ENCODE peak calls at places on chromosomes 6 and 20, in nine cellular contexts. F, J, C, I, G, U, K, D and R are unnamed samples.

GRCh38 chr6:33344771-33345697 is 27.5 kb upstream of the ZBTB22 start:
- DNase-seq in F (peak; percentile 54), J (peak; percentile 70), C (peak; percentile 64), I (peak; percentile 81), G (peak; percentile 69), U (peak; percentile 76), K (peak; percentile 80), D (peak; percentile 58), R (peak; percentile 44)

GRCh38 chr6:144195671-144196070 is 45.4 kb downstream of the STX11 start:
- DNase-seq in F (no peak), J (no peak), C (no peak), I (peak; percentile 62), G (peak; percentile 23), U (no peak), K (no peak), D (no peak), R (no peak)

GRCh38 chr20:1377984-1378742 is 14.7 kb downstream of the FKBP1A start:
- DNase-seq in F (no peak), J (no peak), C (no peak), I (peak; percentile 67), G (no peak), U (no peak), K (no peak), D (no peak), R (no peak)

GRCh38 chr20:10113746-10114145 is 79.0 kb downstream of the ANKEF1 start:
- DNase-seq in F (no peak), J (no peak), C (no peak), I (no peak), G (no peak), U (no peak), K (no peak), D (no peak), R (peak; percentile 89)

GRCh38 chr6:56346958-56347357 is 99.6 kb upstream of the COL21A1 start:
- DNase-seq in F (no peak), J (no peak), C (no peak), I (no peak), G (peak; percentile 27), U (no peak), K (no peak), D (no peak), R (no peak)

GRCh38 chr20:3995067-3995748 is 20.1 kb downstream of the RNF24 start:
- DNase-seq in F (no peak), J (peak; percentile 16), C (no peak), I (peak; percentile 44), G (peak; percentile 12), U (no peak), K (no peak), D (no peak), R (no peak)

GRCh38 chr6:81265106-81265505 is 487.4 kb downstream of the TENT5A start:
- DNase-seq in F (no peak), J (no peak), C (peak; percentile 58), I (peak; percentile 19), G (peak; percentile 32), U (no peak), K (no peak), D (no peak), R (peak; percentile 68)

GRCh38 chr20:5191829-5192569 is 65.2 kb downstream of the CDS2 start:
- DNase-seq in F (no peak), J (peak; percentile 70), C (no peak), I (peak; percentile 83), G (peak; percentile 60), U (peak; percentile 69), K (peak; percentile 24), D (peak; percentile 61), R (peak; percentile 9)

GRCh38 chr6:86913795-86914194 is 23.5 kb upstream of the HTR1E start:
- DNase-seq in F (no peak), J (no peak), C (no peak), I (no peak), G (no peak), U (no peak), K (no peak), D (no peak), R (no peak)

GRCh38 chr20:33663161-33664084 is 1.3 kb downstream of the C20orf144 start:
- DNase-seq in F (peak; percentile 69), J (peak; percentile 97), C (peak; percentile 92), I (peak; percentile 60), G (no peak), U (peak; percentile 88), K (peak; percentile 78), D (no peak), R (peak; percentile 85)

GRCh38 chr6:165663283-165663735 is 268 bp upstream of the PDE10A start:
- DNase-seq in F (no peak), J (peak; percentile 82), C (no peak), I (peak; percentile 61), G (peak; percentile 46), U (peak; percentile 80), K (no peak), D (no peak), R (peak; percentile 78)

GRCh38 chr20:12371955-12372354 is 454.3 kb downstream of the BTBD3 start:
- DNase-seq in F (no peak), J (no peak), C (no peak), I (no peak), G (no peak), U (no peak), K (no peak), D (no peak), R (no peak)

GRCh38 chr20:9214676-9215075 is 145.8 kb downstream of the PLCB4 start:
- DNase-seq in F (no peak), J (no peak), C (no peak), I (peak; percentile 95), G (no peak), U (no peak), K (no peak), D (no peak), R (no peak)

GRCh38 chr6:142440603-142441293 is 138.9 kb downstream of the ADGRG6 start:
- DNase-seq in F (no peak), J (no peak), C (no peak), I (no peak), G (no peak), U (no peak), K (no peak), D (no peak), R (no peak)

GRCh38 chr6:130503146-130503545 is 137.3 kb downstream of the TMEM200A start:
- DNase-seq in F (no peak), J (no peak), C (no peak), I (peak; percentile 71), G (peak; percentile 34), U (no peak), K (no peak), D (no peak), R (no peak)

GRCh38 chr6:141041596-141042087 is 1091.1 kb upstream of the GJE1 start:
- DNase-seq in F (no peak), J (no peak), C (peak; percentile 34), I (no peak), G (no peak), U (no peak), K (no peak), D (no peak), R (no peak)

GRCh38 chr6:160102956-160103824 is 18.4 kb upstream of the SLC22A1 start:
- DNase-seq in F (no peak), J (peak; percentile 84), C (no peak), I (peak; percentile 11), G (peak; percentile 33), U (no peak), K (peak; percentile 24), D (no peak), R (peak; percentile 6)

GRCh38 chr6:163249651-163250101 is 164.8 kb upstream of the QKI start:
- DNase-seq in F (no peak), J (no peak), C (no peak), I (no peak), G (no peak), U (no peak), K (no peak), D (no peak), R (peak; percentile 30)

GRCh38 chr6:113375950-113376846 is 480.9 kb upstream of the MARCKS start:
- DNase-seq in F (no peak), J (no peak), C (no peak), I (peak; percentile 84), G (peak; percentile 72), U (no peak), K (no peak), D (no peak), R (peak; percentile 50)

GRCh38 chr20:7843613-7844012 is 96.6 kb downstream of the HAO1 start:
- DNase-seq in F (no peak), J (no peak), C (peak; percentile 53), I (peak; percentile 34), G (no peak), U (no peak), K (no peak), D (no peak), R (peak; percentile 33)

GRCh38 chr6:109978174-109979032 is at the start of gene GPR6:
- DNase-seq in F (peak; percentile 76), J (peak; percentile 91), C (peak; percentile 60), I (peak; percentile 34), G (peak; percentile 36), U (peak; percentile 76), K (peak; percentile 85), D (no peak), R (peak; percentile 34)
- H3K4me3 ChIP-seq in F (peak within 1 kb of the TSS; percentile 25), J (peak within 1 kb of the TSS; percentile 55), C (no peak within 1 kb of the TSS), I (no peak within 1 kb of the TSS), G (no peak within 1 kb of the TSS), U (no peak within 1 kb of the TSS), K (peak within 1 kb of the TSS; percentile 68), D (no peak within 1 kb of the TSS), R (no peak within 1 kb of the TSS)

DNA sequence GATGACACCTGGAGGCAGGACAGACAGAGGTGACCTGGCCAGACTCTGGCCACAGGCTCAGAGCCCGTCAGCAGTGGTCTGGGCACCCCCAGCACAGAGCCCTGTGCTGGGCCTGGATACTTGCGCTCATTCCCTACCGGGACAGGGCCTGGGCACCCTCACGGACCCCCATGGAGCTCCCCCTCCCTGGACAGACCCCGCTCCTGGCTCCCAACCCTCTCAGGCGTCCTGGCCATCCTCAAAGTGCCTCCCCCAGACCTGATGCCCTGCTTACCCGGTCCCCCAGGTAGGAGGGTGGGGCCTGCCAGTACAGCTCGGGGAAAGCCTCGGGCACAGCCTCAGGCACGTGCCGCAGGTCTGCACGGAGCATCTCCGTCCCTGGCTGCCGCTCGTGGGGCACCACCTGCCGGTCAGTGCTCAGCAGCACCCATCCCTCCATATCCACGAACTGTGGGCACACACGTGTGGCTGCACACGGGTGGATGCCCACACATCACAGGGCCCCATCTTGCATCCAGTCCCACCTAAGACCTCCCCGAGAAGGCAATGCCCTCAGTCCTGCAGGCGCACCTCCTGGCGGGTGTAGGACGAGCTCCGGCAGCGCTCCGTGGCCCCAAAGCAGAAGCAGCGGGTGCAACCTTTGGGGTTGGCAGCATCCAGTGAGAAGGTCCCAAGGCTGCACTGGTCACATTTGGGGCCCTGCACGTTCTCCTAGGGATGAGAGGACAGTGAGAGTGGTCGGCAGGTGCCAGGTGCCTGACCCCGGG is 24.3 kb downstream of the ADRM1 start:
- DNase-seq in F (no peak), J (no peak), C (no peak), I (no peak), G (no peak), U (no peak), K (no peak), D (no peak), R (no peak)
- H3K36me3 ChIP-seq in F (no peaks in the 10 kb centered on the region), J (peaks cover 54% of the 10 kb centered on the region), C (peaks cover 82% of the 10 kb centered on the region), I (peaks cover 56% of the 10 kb centered on the region), G (peaks cover 67% of the 10 kb centered on the region), U (no peaks in the 10 kb centered on the region), K (peaks cover 82% of the 10 kb centered on the region), D (no peaks in the 10 kb centered on the region), R (peaks cover 60% of the 10 kb centered on the region)

GRCh38 chr6:26569433-26569764 is 27.4 kb upstream of the ABT1 start:
- DNase-seq in F (no peak), J (no peak), C (no peak), I (no peak), G (no peak), U (no peak), K (no peak), D (no peak), R (no peak)
- H3K4me3 ChIP-seq in F (peak overlapping the region; percentile 66), J (peak overlapping the region; percentile 52), C (peak overlapping the region; percentile 70), I (peak overlapping the region; percentile 65), G (peak overlapping the region; percentile 69), U (peak overlapping the region; percentile 59), K (peak overlapping the region; percentile 97), D (peak overlapping the region; percentile 81), R (peak overlapping the region; percentile 61)

GRCh38 chr6:7197752-7198151 is 90.0 kb downstream of the RREB1 start:
- DNase-seq in F (no peak), J (no peak), C (no peak), I (no peak), G (no peak), U (no peak), K (no peak), D (no peak), R (no peak)
- H3K36me3 ChIP-seq in F (no peaks in the 10 kb centered on the region), J (no peaks in the 10 kb centered on the region), C (peaks cover 23% of the 10 kb centered on the region), I (peaks cover 30% of the 10 kb centered on the region), G (peaks cover 15% of the 10 kb centered on the region), U (no peaks in the 10 kb centered on the region), K (peaks cover 59% of the 10 kb centered on the region), D (peaks cover 22% of the 10 kb centered on the region), R (peaks cover 45% of the 10 kb centered on the region)